ENCODE peak calls at places on chromosomes 11 and 22, in four cellular contexts. P is IMR-90, Q is GM12878, F is K562. H is an unnamed sample.

GRCh38 chr11:67255864-67256263 is 10.4 kb upstream of the GRK2 start:
- DNase-seq in P (no peak), Q (no peak), F (no peak), H (no peak)

GRCh38 chr11:27699926-27700350 is 317 bp downstream of the BDNF start:
- DNase-seq in P (no peak), Q (no peak), F (no peak), H (no peak)

GRCh38 chr11:128876133-128876650 is 9.1 kb upstream of the KCNJ1 start:
- DNase-seq in P (no peak), Q (no peak), F (no peak), H (no peak)

GRCh38 chr11:101126551-101127347 is 2.9 kb downstream of the PGR start:
- DNase-seq in P (no peak), Q (no peak), F (peak), H (peak)

GRCh38 chr11:111105566-111105965 is 140.0 kb upstream of the POU2AF2 start:
- DNase-seq in P (peak), Q (no peak), F (no peak), H (no peak)

GRCh38 chr22:36163497-36163896 is 2.9 kb upstream of the APOL3 start:
- DNase-seq in P (no peak), Q (no peak), F (no peak), H (no peak)

GRCh38 chr11:35763301-35763700 is 100.7 kb downstream of the TRIM44 start:
- DNase-seq in P (no peak), Q (no peak), F (no peak), H (no peak)

GRCh38 chr11:86548278-86548917 is 124.0 kb downstream of the ME3 start:
- DNase-seq in P (peak), Q (no peak), F (no peak), H (no peak)

GRCh38 chr11:25566298-25567200 is 765.4 kb upstream of the ANO3 start:
- DNase-seq in P (no peak), Q (no peak), F (no peak), H (no peak)

GRCh38 chr11:18617688-18618340 is 16.3 kb downstream of the SPTY2D1 start:
- DNase-seq in P (peak), Q (peak), F (no peak), H (no peak)

GRCh38 chr11:100863080-100863581 is 176.0 kb downstream of the ARHGAP42 start:
- DNase-seq in P (peak), Q (peak), F (peak), H (no peak)

GRCh38 chr11:83835423-83835822 is 549.3 kb upstream of the CCDC90B start:
- DNase-seq in P (peak), Q (peak), F (no peak), H (no peak)

GRCh38 chr11:94141511-94142307 is 13.1 kb downstream of the PANX1 start:
- DNase-seq in P (no peak), Q (no peak), F (no peak), H (no peak)

GRCh38 chr11:8084352-8084751 is 3.3 kb downstream of the TUB start:
- DNase-seq in P (no peak), Q (no peak), F (no peak), H (no peak)

GRCh38 chr11:44760917-44761545 is 34.3 kb downstream of the TSPAN18 start:
- DNase-seq in P (peak), Q (no peak), F (peak), H (peak)

GRCh38 chr22:28112548-28113043 is 193.5 kb upstream of the PITPNB start:
- DNase-seq in P (peak), Q (no peak), F (peak), H (no peak)

GRCh38 chr11:118640332-118641154 is 33.1 kb downstream of the PHLDB1 start:
- DNase-seq in P (no peak), Q (no peak), F (no peak), H (no peak)

GRCh38 chr22:22371031-22371541 is 126.5 kb downstream of the VPREB1 start:
- DNase-seq in P (no peak), Q (no peak), F (peak), H (no peak)

GRCh38 chr11:58763120-58763490 is 31.4 kb upstream of the GLYAT start:
- DNase-seq in P (no peak), Q (no peak), F (no peak), H (no peak)
- TF ChIP-seq CHD1 in P (no peak), Q (no peak), F (no peak), H (no peak)

GRCh38 chr11:76159983-76160661 is 46.2 kb downstream of the WNT11 start:
- DNase-seq in P (no peak), Q (no peak), F (no peak), H (no peak)

GRCh38 chr11:76161261-76161961 is 44.9 kb downstream of the WNT11 start:
- DNase-seq in P (no peak), Q (no peak), F (peak), H (no peak)

GRCh38 chr11:76159303-76159937 is 46.9 kb downstream of the WNT11 start:
- DNase-seq in P (no peak), Q (no peak), F (no peak), H (no peak)

GRCh38 chr11:76162336-76163288 is 43.7 kb downstream of the WNT11 start:
- DNase-seq in P (no peak), Q (no peak), F (no peak), H (no peak)

GRCh38 chr11:76160856-76161255 is 45.4 kb downstream of the WNT11 start:
- DNase-seq in P (no peak), Q (no peak), F (no peak), H (no peak)
- TF ChIP-seq CHD1 in P (no peak), Q (no peak), F (no peak), H (no peak)

GRCh38 chr22:29359469-29359868 is 28.9 kb downstream of the AP1B1 start:
- DNase-seq in P (peak), Q (no peak), F (peak), H (peak)
- TF ChIP-seq CHD1 in P (no peak), Q (no peak), F (no peak), H (no peak)

GRCh38 chr22:24977370-24978230 is 25.1 kb downstream of the KIAA1671 start:
- DNase-seq in P (no peak), Q (no peak), F (no peak), H (peak)
- TF ChIP-seq CHD1 in P (no peak), Q (no peak), F (no peak), H (no peak)

GRCh38 chr11:69840371-69841169 is 21.4 kb upstream of the FGF3 start:
- DNase-seq in P (no peak), Q (no peak), F (no peak), H (peak)

GRCh38 chr11:69839516-69839915 is 20.3 kb upstream of the FGF3 start:
- DNase-seq in P (no peak), Q (no peak), F (no peak), H (no peak)

GRCh38 chr11:69836401-69836800 is 17.2 kb upstream of the FGF3 start:
- DNase-seq in P (no peak), Q (no peak), F (no peak), H (no peak)

GRCh38 chr11:69834811-69835800 is 15.9 kb upstream of the FGF3 start:
- DNase-seq in P (no peak), Q (no peak), F (no peak), H (no peak)

GRCh38 chr11:69837791-69838190 is 18.6 kb upstream of the FGF3 start:
- DNase-seq in P (no peak), Q (no peak), F (no peak), H (no peak)
- TF ChIP-seq CHD1 in P (no peak), Q (no peak), F (no peak), H (no peak)

GRCh38 chr22:24329453-24329852 is 58.8 kb downstream of the SPECC1L start:
- DNase-seq in P (no peak), Q (no peak), F (no peak), H (no peak)

GRCh38 chr22:24326266-24326665 is 55.6 kb downstream of the SPECC1L start:
- DNase-seq in P (no peak), Q (no peak), F (no peak), H (no peak)

GRCh38 chr22:24330636-24331035 is 60.0 kb downstream of the SPECC1L start:
- DNase-seq in P (no peak), Q (no peak), F (no peak), H (no peak)

GRCh38 chr22:24325105-24325757 is 54.6 kb downstream of the SPECC1L start:
- DNase-seq in P (peak), Q (peak), F (peak), H (no peak)

DNA sequence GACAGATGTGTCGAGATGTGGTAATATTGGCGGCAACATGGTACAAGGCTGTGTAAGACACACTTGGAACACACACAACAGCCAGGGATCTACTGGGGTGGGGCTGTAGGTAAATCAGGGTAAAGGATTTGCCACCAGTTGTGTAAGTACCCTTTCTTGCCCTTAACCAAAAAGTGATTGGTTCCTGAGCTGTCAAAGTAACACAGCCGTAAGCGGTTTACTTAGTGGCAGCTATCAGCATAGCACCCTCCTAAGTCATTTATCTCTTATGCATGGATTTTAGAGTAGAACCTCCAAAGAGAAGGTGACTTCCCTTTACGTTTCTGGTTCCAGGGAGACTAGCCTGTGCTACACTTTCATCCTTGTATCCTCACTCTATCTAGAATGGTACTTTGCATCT is 57.2 kb downstream of the SPECC1L start:
- DNase-seq in P (no peak), Q (no peak), F (no peak), H (no peak)
- TF ChIP-seq CHD1 in P (no peak), Q (no peak), F (no peak), H (no peak)

GRCh38 chr11:120666121-120666639 is 154.6 kb downstream of the GRIK4 start:
- DNase-seq in P (no peak), Q (no peak), F (no peak), H (no peak)
- TF ChIP-seq CHD1 in P (no peak), Q (no peak), F (no peak), H (no peak)

GRCh38 chr11:90204832-90205646 is 17.8 kb downstream of the CHORDC1 start:
- DNase-seq in P (peak), Q (no peak), F (peak), H (no peak)
- TF ChIP-seq CHD1 in P (no peak), Q (no peak), F (no peak), H (no peak)

DNA sequence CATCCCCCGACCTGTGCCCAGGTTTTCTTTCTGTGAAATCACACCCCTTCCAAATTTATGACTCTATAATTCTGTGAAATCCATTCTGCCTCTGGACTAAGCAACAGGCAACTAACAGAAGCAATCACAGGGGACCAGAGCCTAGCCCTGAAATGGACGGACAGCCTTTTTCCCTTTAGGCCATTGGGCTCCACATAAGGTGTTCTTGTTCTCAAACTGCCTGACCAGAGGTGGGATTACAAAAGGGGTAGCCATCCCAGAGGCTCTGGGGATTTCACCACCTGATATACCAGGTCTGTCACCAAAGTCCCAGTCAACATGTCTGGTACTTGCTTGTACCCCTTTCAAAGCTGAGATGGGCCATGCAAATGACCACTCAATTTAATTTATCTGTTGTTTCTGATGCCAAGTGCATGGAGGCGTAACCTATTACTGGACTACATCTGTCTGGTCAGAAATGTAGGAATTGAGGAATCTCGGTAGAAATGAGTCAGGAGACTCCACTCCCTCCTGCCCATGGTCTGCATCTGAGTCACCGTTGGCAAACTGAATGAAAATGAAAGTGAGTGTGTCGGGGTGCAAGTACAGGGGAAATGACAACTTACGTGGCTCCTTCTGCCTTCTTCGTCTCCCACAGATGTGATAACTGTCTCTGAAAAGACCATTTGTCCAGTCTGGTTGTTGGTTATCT is 10.2 kb downstream of the DKK3 start:
- DNase-seq in P (peak), Q (peak), F (no peak), H (no peak)
- TF ChIP-seq CHD1 in P (no peak), Q (no peak), F (no peak), H (no peak)

GRCh38 chr22:48609279-48609865 is 1218.3 kb downstream of the BRD1 start:
- DNase-seq in P (no peak), Q (no peak), F (no peak), H (no peak)
- TF ChIP-seq CHD1 in P (no peak), Q (no peak), F (no peak), H (no peak)

H was measured in H1.